ENCODE peak calls at places on chromosomes 16 and 17, in four cellular contexts. B is neural progenitor cell; K is CD8-positive, alpha-beta T cell; Q is IMR-90. T is an unnamed sample.

GRCh38 chr16:47063011-47063724 is 80.6 kb downstream of the NETO2 start:
- DNase-seq in K (no peak), B (no peak), Q (no peak), T (no peak)

GRCh38 chr17:75843577-75844529 is at the start of gene UNC13D:
- DNase-seq in K (peak), Q (no peak), B (no peak), T (no peak)

GRCh38 chr17:70013911-70014310 is 61.1 kb upstream of the KCNJ16 start:
- DNase-seq in K (no peak), Q (no peak), B (no peak), T (no peak)

GRCh38 chr16:54430491-54431030 is 144.0 kb upstream of the IRX3 start:
- DNase-seq in K (no peak), Q (peak), B (peak), T (peak)

GRCh38 chr16:85934210-85934609 is 35.2 kb downstream of the IRF8 start:
- DNase-seq in B (no peak), Q (no peak), K (no peak), T (no peak)

GRCh38 chr16:15523092-15523541 is 88.7 kb downstream of the BMERB1 start:
- DNase-seq in B (peak), K (no peak), Q (no peak), T (no peak)

GRCh38 chr16:48687421-48688038 is 77.5 kb upstream of the N4BP1 start:
- DNase-seq in Q (peak), K (no peak), B (peak), T (peak)

GRCh38 chr16:81275795-81276194 is 37.3 kb downstream of the BCO1 start:
- DNase-seq in Q (no peak), K (no peak), B (no peak), T (no peak)

GRCh38 chr17:62059394-62059793 is 5.7 kb downstream of the MED13 start:
- DNase-seq in K (no peak), Q (no peak), B (no peak), T (no peak)

GRCh38 chr16:27769561-27770222 is 219.7 kb downstream of the KATNIP start:
- DNase-seq in Q (peak), K (no peak), B (no peak), T (peak)

GRCh38 chr16:621526-622105 is 9.2 kb upstream of the WFIKKN1 start:
- DNase-seq in K (no peak), B (no peak), Q (no peak), T (no peak)

GRCh38 chr17:1511756-1512321 is 4.6 kb downstream of the INPP5K start:
- DNase-seq in B (peak), Q (no peak), K (no peak), T (no peak)

GRCh38 chr17:58330997-58331814 is 2.6 kb upstream of the TSPOAP1 start:
- DNase-seq in B (no peak), K (no peak), Q (no peak), T (no peak)

GRCh38 chr17:79929257-79930076 is 90.2 kb upstream of the CBX4 start:
- DNase-seq in Q (no peak), K (no peak), B (peak), T (no peak)

GRCh38 chr17:325270-325976 is 27.2 kb downstream of the RPH3AL start:
- DNase-seq in K (no peak), Q (no peak), B (no peak), T (no peak)

GRCh38 chr17:68019675-68020450 is 15.7 kb upstream of the KPNA2 start:
- DNase-seq in B (peak), K (peak), Q (peak), T (peak)

GRCh38 chr17:64118452-64118979 is 11.4 kb downstream of the ERN1 start:
- DNase-seq in B (no peak), K (no peak), Q (no peak), T (no peak)

GRCh38 chr17:35189291-35189690 is 4.9 kb downstream of the SLC35G3 start:
- DNase-seq in B (no peak), Q (no peak), K (no peak), T (no peak)

GRCh38 chr17:16878547-16879100 is 93.3 kb downstream of the TNFRSF13B start:
- DNase-seq in K (no peak), Q (no peak), B (no peak), T (no peak)

GRCh38 chr16:51374346-51374745 is 223.3 kb upstream of the SALL1 start:
- DNase-seq in B (no peak), K (no peak), Q (peak), T (peak)

GRCh38 chr16:67509016-67509415 is 19.6 kb upstream of the RIPOR1 start:
- DNase-seq in Q (no peak), K (no peak), B (no peak), T (no peak)

GRCh38 chr16:73053379-73054130 is 5.6 kb upstream of the ZFHX3 start:
- DNase-seq in B (no peak), Q (peak), K (no peak), T (no peak)

GRCh38 chr17:11996722-11997146 is 541 bp downstream of the ZNF18 start:
- DNase-seq in K (peak), B (no peak), Q (peak), T (no peak)

GRCh38 chr17:67759355-67760171 is 41.8 kb downstream of the NOL11 start:
- DNase-seq in K (no peak), B (no peak), Q (peak), T (peak)

GRCh38 chr17:67520282-67520906 is 143.3 kb downstream of the PITPNC1 start:
- DNase-seq in Q (peak), B (no peak), K (no peak), T (no peak)

GRCh38 chr17:63349478-63350000 is 96.6 kb downstream of the CYB561 start:
- DNase-seq in Q (peak), B (no peak), K (no peak), T (peak)

GRCh38 chr17:39925282-39926134 is 1.9 kb downstream of the ORMDL3 start:
- DNase-seq in Q (no peak), B (no peak), K (no peak), T (no peak)

GRCh38 chr17:19296786-19297778 is 59.9 kb downstream of the EPN2 start:
- DNase-seq in Q (no peak), K (no peak), B (no peak), T (no peak)

GRCh38 chr17:52147431-52147830 is 11.1 kb downstream of the CA10 start:
- DNase-seq in B (no peak), K (no peak), Q (no peak), T (no peak)

DNA sequence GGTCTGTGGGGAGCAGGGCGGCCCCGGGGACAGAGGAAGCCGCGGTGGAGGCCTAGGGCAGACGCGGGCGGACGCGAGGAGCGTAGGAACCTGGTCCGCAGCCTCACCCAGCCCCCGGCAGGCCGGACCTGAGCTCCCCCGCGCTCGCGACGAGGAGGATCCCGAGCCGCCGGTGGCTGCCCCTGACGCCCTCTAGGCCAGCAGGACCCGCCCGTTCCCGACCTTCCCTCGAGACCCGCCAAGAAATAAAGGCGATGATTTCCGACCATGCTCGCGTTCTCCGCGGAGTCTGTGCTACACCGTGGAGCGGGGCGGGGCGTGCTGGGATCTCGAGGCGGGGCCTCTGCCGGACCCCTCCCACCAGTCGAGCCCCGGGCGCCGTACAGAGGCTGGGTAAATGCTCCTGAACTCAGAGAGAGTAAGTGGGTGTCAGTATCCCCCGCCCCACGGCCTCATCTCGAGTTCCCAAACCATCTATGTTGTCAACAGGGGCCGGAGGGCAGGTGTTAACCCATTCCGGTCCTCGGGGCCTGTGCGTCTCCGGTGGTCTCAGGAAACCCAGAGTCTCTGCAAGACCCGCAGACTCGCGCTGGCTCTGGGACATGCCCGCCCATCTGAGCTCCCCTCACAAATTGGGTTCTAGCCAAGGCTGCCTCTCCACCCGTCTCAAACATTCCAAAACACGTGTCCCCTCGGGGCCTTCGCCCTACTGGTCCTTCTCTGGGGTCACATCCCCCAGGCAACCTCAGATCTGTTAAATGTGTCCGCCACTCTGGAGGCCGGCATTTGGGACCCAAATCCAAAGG is 13.7 kb downstream of the SYCE1L start:
- DNase-seq in Q (no peak), K (peak), B (peak), T (no peak)
- H3K4me3 ChIP-seq in Q (peak), K (peak), B (peak), T (peak)

GRCh38 chr17:28381141-28381825 is 9.8 kb downstream of the SARM1 start:
- DNase-seq in K (no peak), B (peak), Q (no peak), T (no peak)
- TF ChIP-seq CTCF in K (no peak), B (peak), Q (no peak), T (peak)

GRCh38 chr16:11260596-11260966 is 4.6 kb upstream of the SOCS1 start:
- DNase-seq in Q (no peak), K (no peak), B (no peak), T (no peak)

GRCh38 chr16:11259288-11259621 is 3.3 kb upstream of the SOCS1 start:
- DNase-seq in Q (no peak), B (no peak), K (no peak), T (no peak)

GRCh38 chr16:11257131-11257938 is 1.3 kb upstream of the SOCS1 start:
- DNase-seq in B (peak), Q (peak), K (no peak), T (no peak)

GRCh38 chr16:11258553-11259287 is 2.7 kb upstream of the SOCS1 start:
- DNase-seq in K (no peak), B (no peak), Q (no peak), T (no peak)

GRCh38 chr16:11259655-11260595 is 3.9 kb upstream of the SOCS1 start:
- DNase-seq in Q (no peak), B (no peak), K (no peak), T (no peak)
- H3K4me3 ChIP-seq in Q (no peak), B (no peak), K (no peak), T (no peak)

DNA sequence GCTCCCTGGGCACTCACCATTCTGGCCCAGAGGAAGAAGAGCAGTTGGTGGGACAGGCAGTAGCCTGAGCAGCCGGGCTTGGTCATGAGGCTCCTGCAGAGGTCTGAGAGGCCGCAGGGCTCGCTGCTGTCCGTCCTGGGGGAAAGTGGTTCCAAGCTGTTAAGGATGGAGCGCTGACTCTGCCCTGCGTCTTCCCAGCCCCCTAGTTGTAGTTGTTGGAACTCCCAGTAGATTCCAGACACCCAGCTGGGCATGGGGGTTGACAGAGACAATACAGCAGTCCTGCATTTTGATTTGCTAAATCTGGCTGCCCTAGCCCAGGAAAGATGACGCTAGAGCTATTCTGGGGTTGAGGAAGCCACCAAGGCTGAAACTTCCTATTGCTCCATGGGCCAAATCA is 7.3 kb downstream of the C16orf89 start:
- DNase-seq in Q (no peak), K (no peak), B (peak), T (no peak)
- TF ChIP-seq CTCF in Q (peak), K (no peak), B (peak), T (peak)

GRCh38 chr17:81401727-81402529 is 6.7 kb downstream of the BAHCC1 start:
- DNase-seq in K (no peak), Q (no peak), B (peak), T (no peak)
- H3K4me3 ChIP-seq in K (no peak), Q (no peak), B (no peak), T (peak)

GRCh38 chr17:8188408-8188839 is 1.6 kb downstream of the BORCS6 start:
- DNase-seq in K (no peak), B (no peak), Q (no peak), T (no peak)

GRCh38 chr17:8186446-8186786 is 3.6 kb downstream of the BORCS6 start:
- DNase-seq in K (no peak), B (no peak), Q (no peak), T (no peak)

GRCh38 chr17:8187517-8188407 is 2.2 kb downstream of the BORCS6 start:
- DNase-seq in K (peak), Q (peak), B (peak), T (peak)

GRCh38 chr17:8185580-8186445 is 4.2 kb downstream of the BORCS6 start:
- DNase-seq in K (peak), Q (peak), B (peak), T (no peak)

DNA sequence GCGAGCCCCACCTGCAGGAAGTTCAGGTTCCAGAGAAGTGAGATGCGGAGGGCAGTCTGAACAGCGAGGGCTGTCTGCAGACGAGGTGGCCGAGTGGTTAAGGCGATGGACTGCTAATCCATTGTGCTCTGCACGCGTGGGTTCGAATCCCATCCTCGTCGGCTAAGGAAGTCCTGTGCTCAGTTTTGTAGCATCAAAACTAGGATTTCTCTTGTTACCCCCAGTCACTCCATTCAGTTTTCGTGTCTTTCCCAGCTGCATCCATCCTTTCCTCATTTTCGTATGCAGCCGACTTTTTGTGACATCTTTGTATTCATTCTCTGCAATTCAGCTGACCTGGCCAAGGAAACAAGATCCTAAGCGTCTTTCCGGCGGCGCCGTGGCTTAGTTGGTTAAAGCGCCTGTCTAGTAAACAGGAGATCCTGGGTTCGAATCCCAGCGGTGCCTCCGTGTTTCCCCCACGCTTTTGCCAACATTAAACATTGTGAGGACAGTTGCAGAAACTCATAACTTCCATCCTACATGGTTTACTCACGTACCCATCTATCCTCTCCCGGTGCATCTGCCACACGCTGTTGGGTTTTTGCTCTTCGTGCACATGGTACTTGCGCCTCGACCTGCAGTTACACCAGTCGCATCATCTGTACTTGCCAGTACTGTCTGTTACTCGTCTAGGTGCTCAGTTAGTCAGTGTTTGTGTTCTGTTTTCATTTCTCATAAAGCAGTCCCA is 3.0 kb downstream of the BORCS6 start:
- DNase-seq in B (peak), K (peak), Q (peak), T (peak)
- TF ChIP-seq CTCF in B (no peak), K (peak), Q (peak), T (peak)

GRCh38 chr17:8016632-8017424 is 14.4 kb downstream of the GUCY2D start:
- DNase-seq in Q (no peak), B (peak), K (no peak), T (no peak)
- H3K4me3 ChIP-seq in Q (no peak), B (peak), K (peak), T (no peak)

DNA sequence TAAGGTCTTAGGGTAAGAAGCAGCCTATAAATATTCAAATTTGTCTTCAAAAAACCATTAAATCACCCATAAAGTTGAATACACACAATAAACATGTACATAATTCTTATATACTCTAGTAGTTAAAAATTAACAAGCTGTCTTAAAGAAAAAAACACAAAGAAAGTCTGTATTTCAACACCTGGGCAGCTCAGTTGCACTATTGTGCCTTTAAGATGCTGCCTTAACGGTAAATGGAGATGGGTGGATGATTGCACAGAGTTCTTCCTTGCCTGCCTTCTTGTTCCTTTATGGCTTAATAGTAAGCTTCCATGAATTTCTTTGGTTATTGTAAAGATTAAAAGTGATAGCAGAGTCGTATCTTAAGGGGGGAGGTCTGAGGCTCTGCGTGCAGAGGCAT is 105.1 kb downstream of the TOX3 start:
- DNase-seq in K (no peak), Q (no peak), B (no peak), T (no peak)
- TF ChIP-seq CTCF in K (no peak), Q (no peak), B (no peak), T (no peak)

T was measured in AG04449.